ENCODE peak calls at places on chromosomes 1 and 21, in ten cellular contexts. S is mammary epithelial cell, Y is HCT116, K is neural progenitor cell, H is MM.1S, L is PC-3, C is GM12878, G is IMR-90, W is astrocyte, N is DND-41. U is an unnamed sample.
A peak's percentile ranks its signal among the peaks of the same experiment; 100 is the strongest.

GRCh38 chr1:206736878-206737728 is 33.5 kb upstream of the IL19 start:
- DNase-seq in C (no peak), Y (no peak), K (no peak), H (no peak), L (no peak), N (peak; percentile 31), G (no peak), W (no peak), S (no peak), U (no peak)

GRCh38 chr1:112614460-112615065 is 4.4 kb downstream of the ST7L start:
- DNase-seq in C (no peak), S (no peak), H (no peak), Y (no peak), W (no peak), G (peak; percentile 64), K (peak; percentile 43), L (peak; percentile 63), N (peak; percentile 20), U (peak; percentile 54)

GRCh38 chr1:59263116-59263515 is 33.8 kb upstream of the FGGY start:
- DNase-seq in K (no peak), Y (no peak), S (no peak), C (no peak), N (no peak), H (no peak), W (peak; percentile 6), G (no peak), L (no peak), U (no peak)

GRCh38 chr1:166350490-166350889 is 183.7 kb upstream of the FAM78B start:
- DNase-seq in S (no peak), G (no peak), L (no peak), C (no peak), H (no peak), W (no peak), K (no peak), N (no peak), Y (no peak), U (no peak)

GRCh38 chr1:187680823-187681222 is 852.1 kb downstream of the PLA2G4A start:
- DNase-seq in C (no peak), Y (no peak), L (no peak), G (peak; percentile 86), W (peak; percentile 98), N (no peak), K (no peak), S (no peak), H (no peak), U (no peak)

GRCh38 chr21:32717851-32718316 is 9.9 kb downstream of the SYNJ1 start:
- DNase-seq in N (no peak), W (peak; percentile 41), K (peak; percentile 58), G (peak; percentile 1), L (no peak), H (no peak), C (no peak), S (peak; percentile 54), Y (no peak), U (no peak)

GRCh38 chr1:156392427-156392826 is 23.4 kb downstream of the RHBG start:
- DNase-seq in L (no peak), H (no peak), C (no peak), Y (no peak), S (no peak), G (no peak), N (no peak), W (no peak), K (peak; percentile 87), U (no peak)

GRCh38 chr1:212039622-212040021 is 4.1 kb downstream of the DTL start:
- DNase-seq in N (no peak), H (no peak), W (no peak), Y (no peak), C (no peak), L (no peak), K (no peak), S (no peak), G (no peak), U (no peak)

GRCh38 chr1:41479808-41480160 is 4.7 kb downstream of the EDN2 start:
- DNase-seq in K (no peak), N (no peak), L (no peak), Y (no peak), S (no peak), C (no peak), G (no peak), H (no peak), W (no peak), U (no peak)

GRCh38 chr1:210291786-210292275 is 36.9 kb upstream of the HHAT start:
- DNase-seq in K (no peak), N (no peak), S (no peak), G (no peak), H (no peak), Y (no peak), L (no peak), C (no peak), W (peak; percentile 85), U (no peak)

GRCh38 chr1:26694185-26694572 is 1.6 kb upstream of the ARID1A start:
- DNase-seq in N (peak; percentile 20), K (peak; percentile 60), S (no peak), Y (no peak), H (no peak), W (no peak), C (no peak), L (no peak), G (no peak), U (no peak)

GRCh38 chr1:171476829-171477228 is 8.5 kb upstream of the PRRC2C start:
- DNase-seq in L (no peak), K (no peak), G (no peak), C (no peak), S (no peak), N (no peak), W (no peak), Y (no peak), H (no peak), U (no peak)

DNA sequence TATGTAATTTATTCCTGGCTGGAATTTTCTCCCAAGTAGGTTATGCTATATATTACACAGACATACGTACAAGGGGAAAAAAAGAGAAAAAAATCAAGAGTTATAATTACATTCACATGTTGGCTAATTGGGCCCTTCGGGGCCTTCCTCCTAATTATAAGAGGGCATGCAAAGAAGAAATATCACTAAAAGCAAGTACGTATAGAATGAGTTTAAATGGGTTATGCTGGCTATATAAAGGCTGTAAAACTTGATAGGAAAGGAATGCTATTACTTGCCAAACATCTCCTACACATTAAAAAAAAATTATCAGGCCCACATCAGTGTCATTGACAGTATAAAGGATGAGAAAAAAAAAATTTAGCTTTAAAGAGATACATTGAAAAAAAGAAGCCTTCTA is 1396.1 kb upstream of the ADGRL4 start:
- DNase-seq in W (no peak), N (no peak), K (no peak), Y (no peak), C (no peak), G (no peak), H (no peak), S (no peak), L (no peak), U (no peak)
- H3K4me2 ChIP-seq in W (no peak overlapping the region), N (no peak overlapping the region), K (no peak overlapping the region), Y (no peak overlapping the region), C (no peak overlapping the region), G (no peak overlapping the region), H (no peak overlapping the region), S (no peak overlapping the region), L (no peak overlapping the region), U (no peak overlapping the region)

DNA sequence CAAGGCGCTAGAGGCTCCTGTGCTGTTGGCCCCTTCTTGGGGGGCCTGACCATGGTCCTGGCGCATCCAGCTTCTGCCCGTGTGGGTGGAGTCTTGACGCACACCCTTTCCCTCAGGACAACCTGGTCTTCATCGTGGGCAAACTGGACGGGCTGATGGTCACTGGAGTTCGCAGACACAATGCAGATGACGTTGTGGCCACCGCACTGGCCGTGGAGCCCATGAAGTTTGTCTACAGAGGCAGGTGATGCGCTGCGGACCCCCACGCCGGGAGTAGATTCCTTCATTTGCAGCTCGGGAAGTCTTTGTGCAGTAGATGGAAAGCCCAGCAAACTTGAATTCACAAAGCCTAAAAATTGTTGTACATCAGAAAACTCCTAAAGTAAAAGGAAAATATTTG is 58.1 kb downstream of the S100B start:
- DNase-seq in H (no peak), N (no peak), K (no peak), Y (no peak), W (no peak), S (no peak), C (no peak), G (no peak), L (no peak), U (no peak)
- H3K4me1 ChIP-seq in H (no peaks in the 10 kb centered on the region), N (no peaks in the 10 kb centered on the region), K (no peaks in the 10 kb centered on the region), Y (no peaks in the 10 kb centered on the region), W (no peaks in the 10 kb centered on the region), S (peaks cover 26% of the 10 kb centered on the region), C (no peaks in the 10 kb centered on the region), G (no peaks in the 10 kb centered on the region), L (no peaks in the 10 kb centered on the region), U (peaks cover 13% of the 10 kb centered on the region)

DNA sequence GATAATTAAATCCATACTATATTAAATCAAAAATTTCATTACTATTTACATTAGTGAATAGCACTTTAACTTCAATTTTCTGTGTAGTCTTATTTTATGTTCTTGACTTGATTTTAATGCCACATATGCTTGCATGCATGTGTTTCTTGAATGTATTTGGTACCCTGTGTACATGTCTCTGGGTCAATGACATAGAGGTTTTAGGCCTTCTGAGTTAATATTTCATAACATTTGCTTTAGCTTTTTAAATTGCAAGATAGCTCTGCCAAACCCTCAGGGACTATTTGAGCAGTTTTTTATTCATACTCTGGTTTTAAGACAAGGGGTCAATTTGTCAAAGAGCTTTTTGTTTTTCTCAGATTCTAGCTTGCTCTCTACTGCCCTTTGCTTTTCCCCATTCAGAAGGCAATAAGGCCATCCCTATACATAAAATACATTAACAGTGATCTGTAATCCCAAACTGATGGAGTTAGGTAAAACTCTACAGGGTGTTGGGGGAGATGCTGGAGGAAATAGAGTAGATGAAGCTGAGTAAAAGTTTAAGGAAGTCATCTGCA is 5.0 kb downstream of the MLLT11 start:
- DNase-seq in S (no peak), L (no peak), C (no peak), N (no peak), K (no peak), H (no peak), G (no peak), Y (no peak), W (no peak), U (no peak)
- H3K36me3 ChIP-seq in S (no peaks in the 10 kb centered on the region), L (no peaks in the 10 kb centered on the region), C (no peaks in the 10 kb centered on the region), N (peaks cover 48% of the 10 kb centered on the region), K (no peaks in the 10 kb centered on the region), H (no peaks in the 10 kb centered on the region), G (peaks cover 6% of the 10 kb centered on the region), Y (no peaks in the 10 kb centered on the region), W (peaks cover 21% of the 10 kb centered on the region), U (peaks cover 24% of the 10 kb centered on the region)

GRCh38 chr1:85306236-85306635 is 29.8 kb upstream of the BCL10 start:
- DNase-seq in G (no peak), W (no peak), L (no peak), N (no peak), C (no peak), K (no peak), H (no peak), Y (no peak), S (no peak), U (no peak)

GRCh38 chr1:85307987-85308836 is 31.8 kb upstream of the BCL10 start:
- DNase-seq in H (peak; percentile 61), L (peak; percentile 93), G (peak; percentile 84), S (peak; percentile 67), C (no peak), W (peak; percentile 66), N (peak; percentile 66), K (peak; percentile 94), Y (peak; percentile 78), U (peak; percentile 61)

GRCh38 chr1:85313888-85314696 is 37.7 kb upstream of the BCL10 start:
- DNase-seq in C (no peak), W (peak; percentile 95), K (no peak), L (peak; percentile 96), S (peak; percentile 80), Y (no peak), N (no peak), H (no peak), G (peak; percentile 96), U (no peak)

GRCh38 chr1:85311818-85312217 is 35.4 kb upstream of the BCL10 start:
- DNase-seq in N (no peak), S (no peak), L (no peak), K (no peak), W (no peak), G (no peak), H (no peak), Y (no peak), C (no peak), U (no peak)

GRCh38 chr1:85308837-85309350 is 32.5 kb upstream of the BCL10 start:
- DNase-seq in Y (no peak), C (no peak), S (no peak), H (no peak), G (no peak), W (no peak), N (no peak), L (no peak), K (peak; percentile 25), U (no peak)
- H3K4me2 ChIP-seq in Y (peak overlapping the region; percentile 37), C (peak overlapping the region; percentile 83), S (no peak overlapping the region), H (peak overlapping the region; percentile 56), G (no peak overlapping the region), W (peak overlapping the region; percentile 59), N (no peak overlapping the region), L (peak overlapping the region; percentile 58), K (peak overlapping the region; percentile 60), U (no peak overlapping the region)